ENCODE peak calls at places on chromosomes 7 and 10, in nine cellular contexts. L, P, U, C, Y, W, Z, K and A are unnamed samples.

GRCh38 chr7:14999331-14999730 is 96.8 kb upstream of the DGKB start:
- DNase-seq in L (no peak), P (no peak), U (no peak), C (no peak), Y (no peak), W (no peak), Z (no peak), K (no peak), A (no peak)

GRCh38 chr10:52351911-52352310 is 37.8 kb downstream of the DKK1 start:
- DNase-seq in L (no peak), P (no peak), U (no peak), C (peak), Y (peak), W (peak), Z (no peak), K (no peak), A (no peak)

GRCh38 chr7:1531979-1532455 is 1.5 kb downstream of the MAFK start:
- DNase-seq in L (no peak), P (no peak), U (no peak), C (no peak), Y (no peak), W (no peak), Z (no peak), K (no peak), A (no peak)

GRCh38 chr10:63758080-63758479 is 236.9 kb downstream of the REEP3 start:
- DNase-seq in L (no peak), P (no peak), U (peak), C (peak), Y (peak), W (peak), Z (no peak), K (no peak), A (no peak)

GRCh38 chr10:13563481-13564445 is 23.0 kb upstream of the PRPF18 start:
- DNase-seq in L (no peak), P (no peak), U (no peak), C (peak), Y (peak), W (peak), Z (no peak), K (no peak), A (peak)

GRCh38 chr7:28818996-28819395 is 139.1 kb downstream of the TRIL start:
- DNase-seq in L (no peak), P (no peak), U (no peak), C (no peak), Y (no peak), W (no peak), Z (no peak), K (no peak), A (no peak)

GRCh38 chr10:96034625-96035024 is 8.8 kb upstream of the CCNJ start:
- DNase-seq in L (no peak), P (no peak), U (no peak), C (no peak), Y (no peak), W (no peak), Z (no peak), K (no peak), A (no peak)

GRCh38 chr10:127923646-127924045 is 16.7 kb downstream of the PTPRE start:
- DNase-seq in L (no peak), P (no peak), U (no peak), C (no peak), Y (no peak), W (no peak), Z (no peak), K (no peak), A (no peak)

GRCh38 chr10:96339956-96340904 is 18.6 kb downstream of the OPALIN start:
- DNase-seq in L (peak), P (peak), U (peak), C (peak), Y (peak), W (peak), Z (peak), K (peak), A (peak)

GRCh38 chr7:93902777-93903423 is 3.5 kb upstream of the GNGT1 start:
- DNase-seq in L (peak), P (no peak), U (no peak), C (peak), Y (peak), W (peak), Z (no peak), K (no peak), A (no peak)

GRCh38 chr10:21173433-21173963 is 276.4 kb upstream of the NEBL start:
- DNase-seq in L (peak), P (peak), U (no peak), C (no peak), Y (no peak), W (no peak), Z (no peak), K (no peak), A (no peak)

GRCh38 chr7:11727864-11728263 is 104.1 kb downstream of the THSD7A start:
- DNase-seq in L (no peak), P (no peak), U (no peak), C (no peak), Y (peak), W (no peak), Z (no peak), K (no peak), A (no peak)